ENCODE peak calls at places on chromosomes 1 and 21, in eight cellular contexts. Q is HFF-Myc; P is fibroblast of lung; Y is endothelial cell of umbilical vein; U is BE2C; K is CD4-positive, CD25-positive, alpha-beta regulatory T cell; G is naive thymus-derived CD4-positive, alpha-beta T cell; F is astrocyte of the cerebellum. W is an unnamed sample.

GRCh38 chr1:4529579-4530445 is 124.6 kb upstream of the AJAP1 start:
- DNase-seq in U (no peak), Q (no peak), G (no peak), F (no peak), Y (no peak), K (no peak), P (no peak), W (no peak)

GRCh38 chr21:42593007-42593814 is 60.2 kb upstream of the PDE9A start:
- DNase-seq in Y (peak; percentile 43), U (peak; percentile 87), P (peak; percentile 27), Q (no peak), F (peak; percentile 1), G (peak; percentile 73), K (peak; percentile 43), W (peak; percentile 66)

GRCh38 chr1:217153361-217153760 is 430.1 kb upstream of the ESRRG start:
- DNase-seq in Y (no peak), K (no peak), U (no peak), F (no peak), G (no peak), Q (no peak), P (no peak), W (no peak)

GRCh38 chr21:45104560-45104959 is 30.2 kb downstream of the ADARB1 start:
- DNase-seq in Y (peak; percentile 46), U (peak; percentile 47), Q (no peak), G (no peak), P (no peak), F (no peak), K (no peak), W (peak; percentile 31)

GRCh38 chr1:38060557-38060956 is 14.0 kb upstream of the POU3F1 start:
- DNase-seq in K (no peak), F (no peak), U (no peak), Y (no peak), Q (no peak), G (no peak), P (no peak), W (no peak)

GRCh38 chr1:65420590-65421340 is at the start of the genes LEPR and LEPROT:
- DNase-seq in G (no peak), F (peak; percentile 31), Q (peak; percentile 48), K (no peak), Y (no peak), U (no peak), P (no peak), W (no peak)

GRCh38 chr1:19007491-19008441 is 51.3 kb upstream of the IFFO2 start:
- DNase-seq in Q (no peak), K (no peak), U (no peak), G (no peak), Y (no peak), P (no peak), F (no peak), W (no peak)

GRCh38 chr1:106964505-106964904 is 92.0 kb upstream of the PRMT6 start:
- DNase-seq in Q (no peak), G (no peak), P (no peak), K (no peak), U (no peak), F (peak; percentile 9), Y (no peak), W (no peak)

GRCh38 chr21:42623684-42624083 is 29.7 kb upstream of the PDE9A start:
- DNase-seq in G (no peak), Y (no peak), Q (no peak), P (no peak), F (no peak), K (no peak), U (no peak), W (no peak)

GRCh38 chr1:241675983-241676382 is 23.9 kb downstream of the WDR64 start:
- DNase-seq in P (no peak), F (no peak), K (no peak), Q (no peak), Y (no peak), U (no peak), G (no peak), W (no peak)

GRCh38 chr1:230821346-230821745 is 47.0 kb downstream of the C1orf198 start:
- DNase-seq in U (no peak), F (no peak), K (no peak), Q (no peak), G (no peak), P (no peak), Y (no peak), W (no peak)

GRCh38 chr1:2391034-2391384 is 345 bp downstream of the MORN1 start:
- DNase-seq in Y (no peak), Q (no peak), P (peak; percentile 25), F (no peak), U (no peak), K (no peak), G (no peak), W (peak; percentile 44)

GRCh38 chr1:30984991-30985503 is 76.5 kb upstream of the SDC3 start:
- DNase-seq in Y (no peak), K (no peak), P (no peak), G (no peak), F (no peak), Q (no peak), U (no peak), W (no peak)

GRCh38 chr1:203273869-203274602 is 31.3 kb upstream of the BTG2 start:
- DNase-seq in P (no peak), Y (no peak), Q (no peak), F (no peak), U (no peak), G (no peak), K (no peak), W (peak; percentile 51)

GRCh38 chr1:203275656-203276272 is 29.6 kb upstream of the BTG2 start:
- DNase-seq in P (no peak), K (no peak), U (no peak), Q (no peak), F (no peak), G (no peak), Y (no peak), W (no peak)

GRCh38 chr1:203273206-203273868 is 32.0 kb upstream of the BTG2 start:
- DNase-seq in F (peak; percentile 43), G (peak; percentile 91), U (peak; percentile 92), K (peak; percentile 85), Q (peak; percentile 55), P (peak; percentile 71), Y (peak; percentile 76), W (peak; percentile 93)

GRCh38 chr1:203276408-203276807 is 28.9 kb upstream of the BTG2 start:
- DNase-seq in F (no peak), G (no peak), K (no peak), Y (no peak), P (no peak), U (no peak), Q (no peak), W (no peak)

DNA sequence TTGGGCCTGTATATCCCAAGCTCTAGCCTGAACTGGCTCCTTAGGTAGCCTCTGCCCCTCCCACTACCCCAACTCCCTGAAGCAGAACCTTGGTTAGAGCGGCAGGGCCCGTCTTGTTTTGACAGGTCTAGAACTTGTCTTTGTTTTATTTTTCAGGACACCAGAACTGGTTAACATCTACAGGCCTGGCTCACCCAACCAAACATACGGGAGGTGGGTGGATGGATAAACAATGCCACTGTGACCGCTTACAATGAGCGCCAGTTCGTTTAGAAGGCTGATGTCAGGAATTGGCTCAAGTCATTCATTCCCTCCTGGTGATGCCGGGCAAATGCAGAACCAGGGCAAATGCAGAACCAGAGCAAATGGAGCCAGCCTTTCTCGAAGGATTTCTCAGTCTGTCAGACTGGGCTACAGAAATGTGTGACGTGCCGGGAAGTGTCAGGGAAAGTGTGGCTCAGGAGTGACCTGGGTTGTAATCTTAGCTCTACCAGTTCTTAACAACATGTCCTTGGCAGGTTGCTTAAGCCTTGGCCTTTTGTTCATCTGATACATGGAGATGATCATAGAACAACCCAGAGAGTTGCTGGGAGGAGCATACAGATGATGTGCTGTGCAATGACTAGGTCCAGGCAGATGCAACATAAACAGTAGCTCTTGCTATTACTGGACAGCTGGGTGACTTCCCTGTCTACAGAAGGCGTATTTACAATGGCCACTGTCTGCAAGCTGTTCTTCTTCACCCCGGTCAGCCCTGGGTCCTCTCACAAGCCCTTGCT is 30.5 kb upstream of the BTG2 start:
- DNase-seq in Y (no peak), K (no peak), G (no peak), F (no peak), P (peak; percentile 50), U (no peak), Q (no peak), W (no peak)
- H3K4me3 ChIP-seq in Y (no peak overlapping the region), K (no peak overlapping the region), G (no peak overlapping the region), F (no peak overlapping the region), P (no peak overlapping the region), U (no peak overlapping the region), Q (no peak overlapping the region), W (peak overlapping the region; percentile 59)

GRCh38 chr1:229445828-229446227 is 11.9 kb upstream of the ACTA1 start:
- DNase-seq in P (no peak), Y (no peak), K (no peak), F (no peak), Q (no peak), U (no peak), G (no peak), W (no peak)
- H3K4me3 ChIP-seq in P (no peak overlapping the region), Y (no peak overlapping the region), K (no peak overlapping the region), F (no peak overlapping the region), Q (no peak overlapping the region), U (no peak overlapping the region), G (no peak overlapping the region), W (no peak overlapping the region)

GRCh38 chr1:26438041-26438440 is 5.9 kb downstream of the DHDDS start:
- DNase-seq in F (no peak), Q (no peak), U (no peak), K (no peak), Y (no peak), P (no peak), G (no peak), W (no peak)

GRCh38 chr1:26429741-26430140 is 2.4 kb upstream of the DHDDS start:
- DNase-seq in P (no peak), F (no peak), G (no peak), K (no peak), Y (no peak), Q (no peak), U (no peak), W (no peak)

GRCh38 chr1:26432793-26433192 is 672 bp downstream of the DHDDS start:
- DNase-seq in Y (no peak), Q (no peak), G (no peak), P (peak; percentile 2), K (no peak), F (no peak), U (no peak), W (no peak)

GRCh38 chr1:26431979-26432695 is at the start of gene DHDDS:
- DNase-seq in U (peak; percentile 95), K (peak; percentile 97), G (peak; percentile 97), Y (peak; percentile 99), P (peak; percentile 97), Q (peak; percentile 89), F (peak; percentile 94), W (peak; percentile 98)

GRCh38 chr1:26434161-26434752 is 2.1 kb downstream of the DHDDS start:
- DNase-seq in G (no peak), Q (no peak), K (no peak), P (peak; percentile 27), Y (no peak), U (no peak), F (no peak), W (no peak)
- H3K4me3 ChIP-seq in G (no peak overlapping the region), Q (no peak overlapping the region), K (no peak overlapping the region), P (no peak overlapping the region), Y (no peak overlapping the region), U (no peak overlapping the region), F (no peak overlapping the region), W (no peak overlapping the region)

DNA sequence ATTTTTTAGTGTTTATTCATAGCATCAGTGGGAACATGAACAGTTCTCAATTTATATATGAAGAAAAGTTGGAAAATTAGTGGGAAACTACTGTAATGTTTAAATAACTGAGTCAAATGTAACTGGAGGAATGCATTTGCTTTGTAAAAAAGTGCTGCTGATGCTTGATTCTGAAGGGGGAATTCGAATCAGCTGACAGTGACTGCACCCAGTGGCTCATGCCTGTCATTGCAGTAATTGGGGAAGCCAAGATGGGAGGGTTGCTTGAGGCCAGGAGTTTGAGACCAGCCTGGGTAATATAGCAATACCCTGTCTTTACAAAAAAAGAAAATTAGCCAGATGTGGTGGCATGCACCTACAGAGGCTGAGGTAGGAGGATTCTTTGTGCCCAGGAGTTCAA is 398.4 kb downstream of the ZP4 start:
- DNase-seq in Y (no peak), U (no peak), P (no peak), G (no peak), Q (no peak), F (no peak), K (no peak), W (peak; percentile 4)
- H3K4me3 ChIP-seq in Y (no peak overlapping the region), U (no peak overlapping the region), P (no peak overlapping the region), G (no peak overlapping the region), Q (no peak overlapping the region), F (no peak overlapping the region), K (no peak overlapping the region), W (no peak overlapping the region)